ENCODE peak calls at places on chromosomes 11 and 22, in six cellular contexts. S is A549, V is endothelial cell of umbilical vein, Z is K562, E is H1, C is WTC11. U is an unnamed sample.
A peak's percentile ranks its signal among the peaks of the same experiment; 100 is the strongest.

GRCh38 chr11:114559425-114560310 is at the start of gene NXPE1:
- DNase-seq in S (no peak), V (no peak), Z (no peak), E (no peak), C (no peak), U (no peak)

GRCh38 chr22:44519895-44520294 is 21.9 kb upstream of the RTL6 start:
- DNase-seq in S (no peak), V (no peak), Z (no peak), E (no peak), C (no peak), U (no peak)

GRCh38 chr11:28673687-28674431 is 565.7 kb downstream of the METTL15 start:
- DNase-seq in S (no peak), V (no peak), Z (no peak), E (no peak), C (no peak), U (no peak)

GRCh38 chr11:44208976-44209603 is 100.8 kb downstream of the ALX4 start:
- DNase-seq in S (no peak), V (peak; percentile 14), Z (no peak), E (no peak), C (no peak), U (peak; percentile 10)

GRCh38 chr11:17531071-17531817 is 13.0 kb downstream of the USH1C start:
- DNase-seq in S (no peak), V (peak; percentile 44), Z (no peak), E (no peak), C (no peak), U (no peak)

GRCh38 chr11:119791701-119792151 is 62.7 kb upstream of the NECTIN1 start:
- DNase-seq in S (peak; percentile 11), V (no peak), Z (no peak), E (no peak), C (no peak), U (no peak)

GRCh38 chr11:3808846-3809623 is 675 bp downstream of the PGAP2 start:
- DNase-seq in S (peak; percentile 81), V (peak; percentile 60), Z (peak; percentile 61), E (no peak), C (peak; percentile 37), U (peak; percentile 74)

GRCh38 chr22:38005943-38006342 is 21.6 kb upstream of the SOX10 start:
- DNase-seq in S (no peak), V (no peak), Z (no peak), E (no peak), C (no peak), U (no peak)

GRCh38 chr11:111719379-111719778 is 46.8 kb downstream of the PPP2R1B start:
- DNase-seq in S (no peak), V (peak; percentile 46), Z (no peak), E (no peak), C (no peak), U (no peak)

GRCh38 chr11:8335186-8335585 is 71.5 kb upstream of the LMO1 start:
- DNase-seq in S (no peak), V (no peak), Z (peak; percentile 21), E (no peak), C (no peak), U (no peak)

GRCh38 chr11:80227915-80228314 is 787.1 kb upstream of the TENM4 start:
- DNase-seq in S (no peak), V (no peak), Z (no peak), E (no peak), C (no peak), U (no peak)

GRCh38 chr11:45974806-45975205 is 52.4 kb downstream of the LARGE2 start:
- DNase-seq in S (no peak), V (no peak), Z (no peak), E (no peak), C (no peak), U (no peak)

GRCh38 chr22:28903080-28903479 is 19.7 kb downstream of the ZNRF3 start:
- DNase-seq in S (no peak), V (no peak), Z (no peak), E (no peak), C (no peak), U (no peak)

GRCh38 chr11:119432484-119433368 is 9.8 kb upstream of the THY1 start:
- DNase-seq in S (no peak), V (no peak), Z (no peak), E (no peak), C (no peak), U (no peak)

GRCh38 chr11:59931688-59932087 is 6.5 kb upstream of the OOSP1 start:
- DNase-seq in S (no peak), V (no peak), Z (no peak), E (no peak), C (no peak), U (no peak)

GRCh38 chr22:44894321-44894720 is 115.5 kb downstream of the PHF21B start:
- DNase-seq in S (no peak), V (no peak), Z (no peak), E (no peak), C (no peak), U (no peak)

GRCh38 chr11:73273246-73273890 is 1.2 kb downstream of the P2RY6 start:
- DNase-seq in S (no peak), V (no peak), Z (no peak), E (no peak), C (peak; percentile 2), U (no peak)

GRCh38 chr22:42895087-42895486 is 38.0 kb upstream of the ARFGAP3 start:
- DNase-seq in S (no peak), V (no peak), Z (no peak), E (no peak), C (no peak), U (no peak)

GRCh38 chr22:32864041-32864440 is 62.5 kb downstream of the TIMP3 start:
- DNase-seq in S (no peak), V (no peak), Z (no peak), E (no peak), C (no peak), U (no peak)

DNA sequence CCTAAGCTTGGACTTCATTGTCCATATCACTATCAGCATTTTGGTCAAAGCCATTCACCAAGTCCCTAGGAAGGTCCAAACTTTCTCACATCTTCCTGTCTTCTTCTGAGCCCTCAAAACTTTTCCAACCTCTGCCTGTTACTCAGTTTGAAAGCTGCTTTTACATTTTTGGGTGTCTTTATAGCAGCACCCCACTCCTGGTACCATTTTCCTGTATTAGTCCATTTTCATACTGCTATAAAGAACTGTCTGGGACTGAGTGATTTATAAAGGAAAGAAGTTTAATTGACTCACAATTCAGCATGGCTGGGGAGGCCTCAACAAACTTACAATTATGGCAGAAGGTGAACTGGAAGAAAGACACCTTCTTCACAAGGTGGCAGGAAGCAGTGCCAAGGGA is 717.0 kb upstream of the CCDC90B start:
- DNase-seq in S (no peak), V (no peak), Z (no peak), E (no peak), C (no peak), U (no peak)
- TF ChIP-seq JUN in S (no peak), V (no peak), Z (no peak), E (no peak), C (no peak), U (no peak)

GRCh38 chr11:94400075-94400838 is 962 bp downstream of the GPR83 start:
- DNase-seq in S (no peak), V (peak; percentile 40), Z (no peak), E (no peak), C (no peak), U (no peak)

GRCh38 chr11:94398101-94398500 is 3.1 kb downstream of the GPR83 start:
- DNase-seq in S (no peak), V (no peak), Z (no peak), E (no peak), C (no peak), U (peak; percentile 10)

GRCh38 chr11:94402355-94402754 is 1.1 kb upstream of the GPR83 start:
- DNase-seq in S (no peak), V (no peak), Z (no peak), E (no peak), C (no peak), U (peak; percentile 46)

GRCh38 chr11:94401773-94402265 is 600 bp upstream of the GPR83 start:
- DNase-seq in S (no peak), V (no peak), Z (no peak), E (no peak), C (no peak), U (no peak)

GRCh38 chr11:94400839-94401772 is at the start of gene GPR83:
- DNase-seq in S (peak; percentile 9), V (peak; percentile 18), Z (no peak), E (peak; percentile 59), C (peak; percentile 51), U (no peak)
- TF ChIP-seq JUN in S (no peak), V (no peak), Z (no peak), E (no peak), C (no peak), U (no peak)

DNA sequence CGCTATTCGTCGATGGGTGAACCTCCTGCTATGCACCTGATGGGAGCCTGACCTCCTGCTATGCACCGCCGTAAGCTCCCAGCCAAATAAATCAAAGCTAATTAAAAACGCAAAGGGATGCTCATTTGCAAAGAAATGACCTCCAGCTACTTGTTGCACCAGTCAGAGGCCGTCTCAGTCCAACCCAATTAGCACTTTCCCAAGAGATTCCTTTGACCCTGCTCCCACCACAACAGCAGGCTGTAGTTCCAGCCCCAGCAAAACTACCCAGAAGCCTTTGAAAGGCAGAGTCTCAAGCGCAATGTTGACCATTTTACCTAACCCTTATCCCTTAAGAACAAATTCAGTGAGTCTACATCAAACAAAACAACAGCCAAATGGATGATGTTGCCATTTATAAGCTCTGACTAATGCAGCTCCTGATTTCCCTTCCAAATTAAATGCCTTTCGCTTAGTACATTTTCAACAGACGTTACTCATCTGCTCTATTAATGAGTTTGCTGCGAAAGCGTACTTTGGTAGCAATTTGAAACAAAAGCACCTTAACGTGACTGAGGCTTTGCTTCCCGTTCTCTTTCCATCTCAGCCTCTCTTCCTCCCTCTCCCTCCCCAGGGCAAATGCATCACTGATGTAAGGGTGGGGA is 17.2 kb upstream of the BSX start:
- DNase-seq in S (no peak), V (no peak), Z (no peak), E (peak; percentile 33), C (no peak), U (no peak)
- TF ChIP-seq JUN in S (no peak), V (no peak), Z (no peak), E (no peak), C (no peak), U (no peak)

DNA sequence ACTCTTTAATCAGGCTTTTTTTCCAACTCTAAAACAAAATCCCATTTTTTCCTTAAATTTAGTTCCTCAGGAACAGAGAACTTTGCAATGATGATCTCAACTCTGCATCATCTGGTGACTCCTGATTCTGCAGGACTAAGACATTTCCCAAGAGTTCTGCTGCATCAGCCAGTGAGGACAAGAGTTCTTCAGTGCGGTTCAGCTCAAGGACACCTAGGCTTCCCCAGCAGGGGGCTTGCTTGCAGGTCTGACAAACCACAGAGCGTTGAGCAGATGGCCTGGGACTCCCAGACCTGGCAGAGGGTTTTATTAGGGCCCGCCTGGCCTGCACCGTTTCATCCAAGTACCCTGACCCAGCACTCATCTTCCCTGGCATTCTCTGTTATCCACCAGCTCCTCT is 6.4 kb downstream of the CDCA5 start:
- DNase-seq in S (peak; percentile 52), V (no peak), Z (no peak), E (no peak), C (no peak), U (no peak)
- TF ChIP-seq JUN in S (no peak), V (no peak), Z (no peak), E (no peak), C (no peak), U (no peak)